ENCODE peak calls at places on chromosome 2, in ten cellular contexts. W is central memory CD8-positive, alpha-beta T cell; P is effector memory CD4-positive, alpha-beta T cell; J is spleen; F is SW480; O is GM18507; Z is COR-L47; K is stimulated activated CD8-positive, alpha-beta memory T cell treated with anti-CD3 and anti-CD28 coated beads, Interleukin-12 subunit alpha, Interleukin-12 subunit beta, amount 100 ng/mL, for 1 hour; V is fibroblast of mammary gland; N is GM13976. Y is an unnamed sample.

GRCh38 chr2:98799375-98800329 is 68.7 kb upstream of the MGAT4A start:
- DNase-seq in N (no peak), P (no peak), K (no peak), F (no peak), Z (no peak), V (no peak), O (no peak), W (no peak), J (no peak), Y (no peak)

GRCh38 chr2:222576390-222577081 is 79.4 kb downstream of the FARSB start:
- DNase-seq in Z (no peak), O (no peak), J (no peak), F (no peak), N (no peak), K (no peak), P (no peak), V (no peak), W (no peak), Y (no peak)

GRCh38 chr2:120346667-120347358 is 877 bp downstream of the INHBB start:
- DNase-seq in F (peak; percentile 57), O (no peak), Z (peak; percentile 44), W (no peak), V (peak; percentile 54), K (no peak), N (no peak), J (peak; percentile 81), P (no peak), Y (no peak)

GRCh38 chr2:232211743-232212686 is 166.5 kb upstream of the ALPP start:
- DNase-seq in O (no peak), Z (no peak), P (no peak), K (no peak), V (no peak), J (no peak), F (no peak), W (no peak), N (no peak), Y (no peak)

GRCh38 chr2:159880729-159881128 is 82.7 kb upstream of the CD302 start:
- DNase-seq in J (no peak), Z (no peak), F (no peak), W (no peak), O (no peak), V (no peak), K (no peak), P (no peak), N (no peak), Y (no peak)

GRCh38 chr2:170009209-170009608 is 168.7 kb upstream of the MYO3B start:
- DNase-seq in O (no peak), K (no peak), W (no peak), N (no peak), Z (no peak), P (no peak), V (no peak), F (no peak), J (no peak), Y (no peak)

GRCh38 chr2:181395871-181396574 is 61.2 kb upstream of the ITGA4 start:
- DNase-seq in K (no peak), P (no peak), W (no peak), V (no peak), F (no peak), Z (no peak), O (no peak), J (no peak), N (no peak), Y (no peak)

GRCh38 chr2:208356846-208357574 is 49.6 kb upstream of the PTH2R start:
- DNase-seq in Z (no peak), V (peak; percentile 31), F (no peak), W (no peak), K (no peak), P (no peak), O (no peak), J (no peak), N (no peak), Y (no peak)

GRCh38 chr2:138766464-138766863 is 13.7 kb downstream of the NXPH2 start:
- DNase-seq in Z (no peak), K (no peak), F (no peak), N (no peak), P (no peak), J (no peak), W (no peak), O (no peak), V (no peak), Y (no peak)

GRCh38 chr2:134275058-134275862 is 21.4 kb downstream of the MGAT5 start:
- DNase-seq in P (no peak), J (peak; percentile 88), F (no peak), V (no peak), Z (no peak), N (peak; percentile 58), O (no peak), K (no peak), W (no peak), Y (no peak)

GRCh38 chr2:127638361-127639110 is 7.4 kb upstream of the GPR17 start:
- DNase-seq in O (no peak), V (peak; percentile 8), K (no peak), J (peak; percentile 93), P (no peak), F (no peak), W (no peak), N (no peak), Z (no peak), Y (no peak)

GRCh38 chr2:102355526-102356380 is at the start of gene IL18R1:
- DNase-seq in F (peak; percentile 80), W (peak; percentile 49), V (peak; percentile 59), O (peak; percentile 59), N (peak; percentile 83), Z (no peak), J (peak; percentile 96), P (peak; percentile 44), K (peak; percentile 36), Y (peak; percentile 32)

GRCh38 chr2:156800781-156801366 is 364.7 kb downstream of the GPD2 start:
- DNase-seq in V (no peak), W (no peak), N (no peak), F (no peak), O (no peak), Z (no peak), K (no peak), J (no peak), P (no peak), Y (no peak)

GRCh38 chr2:27105981-27106380 is 12.9 kb downstream of the CGREF1 start:
- DNase-seq in P (no peak), K (no peak), N (no peak), F (no peak), J (no peak), O (no peak), W (no peak), V (no peak), Z (no peak), Y (no peak)

GRCh38 chr2:173982918-173983317 is 17.7 kb upstream of the SP3 start:
- DNase-seq in J (no peak), P (no peak), W (no peak), N (no peak), V (peak; percentile 83), O (no peak), Z (peak; percentile 89), F (no peak), K (no peak), Y (no peak)

GRCh38 chr2:3536682-3537632 is 17.6 kb upstream of the ADI1 start:
- DNase-seq in P (no peak), N (no peak), J (peak; percentile 85), Z (no peak), O (no peak), F (peak; percentile 75), W (no peak), V (peak; percentile 60), K (no peak), Y (no peak)

GRCh38 chr2:156340377-156340776 is 7.9 kb upstream of the NR4A2 start:
- DNase-seq in J (no peak), W (no peak), K (no peak), V (no peak), F (no peak), O (no peak), Z (no peak), P (no peak), N (no peak), Y (no peak)